ENCODE peak calls at places on chromosomes 2 and 18, in four cellular contexts. One of them, this sample, is unnamed.
A peak's percentile ranks its signal among the peaks of the same experiment; 100 is the strongest.

GRCh38 chr2:148509703-148510036 is 134.9 kb upstream of the EPC2 start:
- DNase-seq in mesendoderm: no peak
- DNase-seq in right atrium auricular region: no peak
- DNase-seq in sigmoid colon: no peak
- DNase-seq in this sample: no peak

GRCh38 chr18:58544179-58544578 is 84.7 kb downstream of the ALPK2 start:
- DNase-seq in right atrium auricular region: no peak
- DNase-seq in mesendoderm: no peak
- DNase-seq in sigmoid colon: no peak
- DNase-seq in this sample: no peak

GRCh38 chr2:37802899-37803379 is 122.1 kb upstream of the RMDN2 start:
- DNase-seq in mesendoderm: no peak
- DNase-seq in sigmoid colon: no peak
- DNase-seq in right atrium auricular region: no peak
- DNase-seq in this sample: no peak

GRCh38 chr2:203340791-203341487 is 12.7 kb downstream of the ABI2 start:
- DNase-seq in sigmoid colon: no peak
- DNase-seq in mesendoderm: peak; percentile 92
- DNase-seq in right atrium auricular region: no peak
- DNase-seq in this sample: no peak

GRCh38 chr2:43714164-43714563 is 37.9 kb upstream of the C1GALT1C1L start:
- DNase-seq in mesendoderm: no peak
- DNase-seq in right atrium auricular region: no peak
- DNase-seq in sigmoid colon: no peak
- DNase-seq in this sample: no peak

GRCh38 chr2:20182241-20182931 is 42.5 kb downstream of the SDC1 start:
- DNase-seq in right atrium auricular region: no peak
- DNase-seq in sigmoid colon: peak; percentile 45
- DNase-seq in mesendoderm: no peak
- DNase-seq in this sample: no peak

GRCh38 chr2:138105358-138105757 is 141.1 kb downstream of the HNMT start:
- DNase-seq in right atrium auricular region: no peak
- DNase-seq in mesendoderm: no peak
- DNase-seq in sigmoid colon: no peak
- DNase-seq in this sample: no peak

GRCh38 chr2:19653336-19653908 is 248.4 kb downstream of the TTC32 start:
- DNase-seq in sigmoid colon: no peak
- DNase-seq in right atrium auricular region: no peak
- DNase-seq in mesendoderm: no peak
- DNase-seq in this sample: no peak

GRCh38 chr2:128664499-128664971 is 345.9 kb upstream of the HS6ST1 start:
- DNase-seq in mesendoderm: peak; percentile 86
- DNase-seq in sigmoid colon: no peak
- DNase-seq in right atrium auricular region: no peak
- DNase-seq in this sample: no peak

GRCh38 chr2:154527962-154528361 is 170.5 kb upstream of the KCNJ3 start:
- DNase-seq in mesendoderm: no peak
- DNase-seq in sigmoid colon: no peak
- DNase-seq in right atrium auricular region: no peak
- DNase-seq in this sample: no peak

GRCh38 chr2:103003750-103004250 is 242.0 kb downstream of the TMEM182 start:
- DNase-seq in sigmoid colon: no peak
- DNase-seq in mesendoderm: peak; percentile 3
- DNase-seq in right atrium auricular region: no peak
- DNase-seq in this sample: no peak

GRCh38 chr2:38959938-38960608 is 70.4 kb downstream of the ARHGEF33 start:
- DNase-seq in right atrium auricular region: peak; percentile 69
- DNase-seq in sigmoid colon: peak; percentile 87
- DNase-seq in mesendoderm: peak; percentile 92
- DNase-seq in this sample: no peak

GRCh38 chr2:164599954-164600589 is 21.2 kb downstream of the GRB14 start:
- DNase-seq in right atrium auricular region: no peak
- DNase-seq in sigmoid colon: no peak
- DNase-seq in mesendoderm: peak; percentile 90
- DNase-seq in this sample: no peak

GRCh38 chr18:26454192-26454591 is 94.2 kb downstream of the KCTD1 start:
- DNase-seq in right atrium auricular region: no peak
- DNase-seq in sigmoid colon: no peak
- DNase-seq in mesendoderm: no peak
- DNase-seq in this sample: no peak

GRCh38 chr2:241751776-241752175 is 17.3 kb downstream of the D2HGDH start:
- DNase-seq in mesendoderm: no peak
- DNase-seq in right atrium auricular region: no peak
- DNase-seq in sigmoid colon: no peak
- DNase-seq in this sample: no peak

GRCh38 chr2:111618953-111619902 is 264.8 kb downstream of the ANAPC1 start:
- DNase-seq in right atrium auricular region: no peak
- DNase-seq in mesendoderm: peak; percentile 32
- DNase-seq in sigmoid colon: no peak
- DNase-seq in this sample: no peak

GRCh38 chr2:237868631-237869356 is 9.4 kb downstream of the RAMP1 start:
- DNase-seq in mesendoderm: no peak
- DNase-seq in sigmoid colon: peak; percentile 79
- DNase-seq in right atrium auricular region: peak; percentile 52
- DNase-seq in this sample: no peak

GRCh38 chr2:209411718-209412117 is 12.1 kb upstream of the MAP2 start:
- DNase-seq in right atrium auricular region: no peak
- DNase-seq in mesendoderm: no peak
- DNase-seq in sigmoid colon: no peak
- DNase-seq in this sample: no peak

GRCh38 chr2:207156451-207157161 is 9.1 kb downstream of the KLF7 start:
- DNase-seq in right atrium auricular region: no peak
- DNase-seq in mesendoderm: no peak
- DNase-seq in sigmoid colon: no peak
- DNase-seq in this sample: no peak

GRCh38 chr2:96792772-96793749 is 23.0 kb upstream of the CNNM3 start:
- DNase-seq in right atrium auricular region: no peak
- DNase-seq in mesendoderm: no peak
- DNase-seq in sigmoid colon: peak; percentile 48
- DNase-seq in this sample: no peak

GRCh38 chr2:10814571-10815331 is 2.2 kb upstream of the PDIA6 start:
- DNase-seq in sigmoid colon: peak; percentile 48
- DNase-seq in mesendoderm: peak; percentile 42
- DNase-seq in right atrium auricular region: no peak
- DNase-seq in this sample: no peak

GRCh38 chr18:78602430-78602829 is 377.2 kb upstream of the SALL3 start:
- DNase-seq in mesendoderm: no peak
- DNase-seq in right atrium auricular region: no peak
- DNase-seq in sigmoid colon: no peak
- DNase-seq in this sample: no peak

GRCh38 chr2:147495741-147496140 is 349.1 kb upstream of the ACVR2A start:
- DNase-seq in mesendoderm: no peak
- DNase-seq in right atrium auricular region: no peak
- DNase-seq in sigmoid colon: no peak
- DNase-seq in this sample: no peak

GRCh38 chr2:111659361-111660281 is 224.4 kb downstream of the ANAPC1 start:
- DNase-seq in right atrium auricular region: peak; percentile 88
- DNase-seq in sigmoid colon: peak; percentile 88
- DNase-seq in mesendoderm: peak; percentile 53
- DNase-seq in this sample: peak; percentile 8

GRCh38 chr2:239122711-239123110 is 274.8 kb downstream of the TWIST2 start:
- DNase-seq in mesendoderm: no peak
- DNase-seq in right atrium auricular region: no peak
- DNase-seq in sigmoid colon: no peak
- DNase-seq in this sample: no peak

GRCh38 chr2:190408538-190409271 is 550 bp downstream of the MFSD6 start:
- DNase-seq in mesendoderm: peak; percentile 15
- DNase-seq in sigmoid colon: peak; percentile 73
- DNase-seq in right atrium auricular region: no peak
- DNase-seq in this sample: no peak

GRCh38 chr2:208033701-208034502 is 8.6 kb upstream of the PLEKHM3 start:
- DNase-seq in right atrium auricular region: no peak
- DNase-seq in mesendoderm: peak; percentile 80
- DNase-seq in sigmoid colon: no peak
- DNase-seq in this sample: no peak

GRCh38 chr2:11540148-11540995 is 6.5 kb downstream of the GREB1 start:
- DNase-seq in sigmoid colon: no peak
- DNase-seq in mesendoderm: no peak
- DNase-seq in right atrium auricular region: no peak
- DNase-seq in this sample: no peak

GRCh38 chr2:217612920-217613319 is 389.9 kb downstream of the TNS1 start:
- DNase-seq in mesendoderm: no peak
- DNase-seq in sigmoid colon: no peak
- DNase-seq in right atrium auricular region: no peak
- DNase-seq in this sample: no peak

GRCh38 chr18:59516356-59517155 is 157.5 kb upstream of the LMAN1 start:
- DNase-seq in mesendoderm: peak; percentile 97
- DNase-seq in right atrium auricular region: peak; percentile 79
- DNase-seq in sigmoid colon: peak; percentile 79
- DNase-seq in this sample: no peak

GRCh38 chr2:58971511-58971910 is 730.4 kb upstream of the FANCL start:
- DNase-seq in right atrium auricular region: no peak
- DNase-seq in mesendoderm: no peak
- DNase-seq in sigmoid colon: no peak
- DNase-seq in this sample: no peak

GRCh38 chr2:58972737-58973136 is 731.6 kb upstream of the FANCL start:
- DNase-seq in sigmoid colon: no peak
- DNase-seq in right atrium auricular region: no peak
- DNase-seq in mesendoderm: no peak
- DNase-seq in this sample: no peak

GRCh38 chr2:58974881-58975280 is 733.8 kb upstream of the FANCL start:
- DNase-seq in right atrium auricular region: no peak
- DNase-seq in sigmoid colon: no peak
- DNase-seq in mesendoderm: no peak
- DNase-seq in this sample: no peak

GRCh38 chr2:58974426-58974825 is 733.3 kb upstream of the FANCL start:
- DNase-seq in sigmoid colon: no peak
- DNase-seq in mesendoderm: no peak
- DNase-seq in right atrium auricular region: no peak
- DNase-seq in this sample: no peak

DNA sequence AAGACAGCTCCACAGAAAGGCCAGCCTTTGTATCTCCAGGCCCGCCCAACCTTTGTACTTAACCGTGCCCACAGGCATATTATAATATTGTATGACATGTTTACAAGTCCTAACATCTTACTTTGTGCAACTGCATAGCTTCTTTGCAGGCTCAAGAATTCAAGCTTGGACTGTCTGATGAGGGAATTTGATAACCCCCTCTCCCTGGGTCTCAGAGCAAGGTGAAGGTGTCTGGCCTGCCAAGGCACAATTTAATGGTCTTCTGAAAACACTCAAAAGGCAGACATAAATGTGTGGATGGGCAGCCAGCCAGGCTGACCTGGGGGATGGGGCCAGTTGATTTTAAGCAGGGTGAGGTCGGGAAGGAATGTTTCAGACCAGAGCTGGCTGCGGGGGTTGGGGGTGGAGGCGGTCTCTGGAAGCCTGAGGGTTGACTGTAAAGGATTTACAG is 732.7 kb upstream of the FANCL start:
- DNase-seq in right atrium auricular region: no peak
- DNase-seq in sigmoid colon: no peak
- DNase-seq in mesendoderm: peak; percentile 72
- DNase-seq in this sample: no peak
- H3K4me1 ChIP-seq in right atrium auricular region: no peaks in the 10 kb centered on the region
- H3K4me1 ChIP-seq in sigmoid colon: peaks cover 6% of the 10 kb centered on the region
- H3K4me1 ChIP-seq in mesendoderm: peaks cover 3% of the 10 kb centered on the region
- H3K4me1 ChIP-seq in this sample: no peaks in the 10 kb centered on the region

DNA sequence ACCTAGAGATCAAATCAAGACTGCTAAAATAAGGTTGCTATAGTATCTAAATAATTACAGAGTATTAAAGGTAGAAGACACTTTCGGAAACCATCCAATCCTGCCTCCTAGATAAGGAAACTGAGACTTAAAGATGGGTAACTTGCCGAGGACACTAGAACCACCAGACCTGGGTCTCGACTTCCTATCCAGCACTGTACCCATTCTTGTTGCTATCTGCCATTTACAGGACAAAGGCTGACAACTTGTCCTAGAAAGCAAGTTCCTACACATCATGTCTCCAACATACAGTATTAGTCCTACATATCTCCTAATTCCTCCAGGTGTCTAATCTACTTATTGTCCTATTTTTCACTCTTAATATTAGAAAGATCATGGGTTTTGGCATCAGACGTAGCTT is 37.7 kb downstream of the TRAK2 start:
- DNase-seq in mesendoderm: no peak
- DNase-seq in right atrium auricular region: no peak
- DNase-seq in sigmoid colon: no peak
- DNase-seq in this sample: no peak
- H3K27ac ChIP-seq in mesendoderm: no peak overlapping the region
- H3K27ac ChIP-seq in right atrium auricular region: peak overlapping the region; percentile 76
- H3K27ac ChIP-seq in sigmoid colon: peak overlapping the region; percentile 45
- H3K27ac ChIP-seq in this sample: no peak overlapping the region

GRCh38 chr2:219527472-219527871 is 13.2 kb downstream of the ASIC4 start:
- DNase-seq in sigmoid colon: no peak
- DNase-seq in mesendoderm: no peak
- DNase-seq in right atrium auricular region: no peak
- DNase-seq in this sample: no peak

GRCh38 chr2:219526320-219527075 is 12.2 kb downstream of the ASIC4 start:
- DNase-seq in sigmoid colon: no peak
- DNase-seq in right atrium auricular region: no peak
- DNase-seq in mesendoderm: no peak
- DNase-seq in this sample: no peak

GRCh38 chr2:219524817-219525216 is 10.5 kb downstream of the ASIC4 start:
- DNase-seq in mesendoderm: no peak
- DNase-seq in sigmoid colon: no peak
- DNase-seq in right atrium auricular region: no peak
- DNase-seq in this sample: no peak

GRCh38 chr2:219527076-219527394 is 12.8 kb downstream of the ASIC4 start:
- DNase-seq in sigmoid colon: no peak
- DNase-seq in right atrium auricular region: no peak
- DNase-seq in mesendoderm: no peak
- DNase-seq in this sample: no peak

GRCh38 chr2:219525533-219526232 is 11.4 kb downstream of the ASIC4 start:
- DNase-seq in sigmoid colon: no peak
- DNase-seq in right atrium auricular region: no peak
- DNase-seq in mesendoderm: peak; percentile 95
- DNase-seq in this sample: no peak
- H3K4me1 ChIP-seq in sigmoid colon: peaks cover 38% of the 10 kb centered on the region
- H3K4me1 ChIP-seq in right atrium auricular region: no peaks in the 10 kb centered on the region
- H3K4me1 ChIP-seq in mesendoderm: peaks cover 11% of the 10 kb centered on the region
- H3K4me1 ChIP-seq in this sample: peaks cover 36% of the 10 kb centered on the region

DNA sequence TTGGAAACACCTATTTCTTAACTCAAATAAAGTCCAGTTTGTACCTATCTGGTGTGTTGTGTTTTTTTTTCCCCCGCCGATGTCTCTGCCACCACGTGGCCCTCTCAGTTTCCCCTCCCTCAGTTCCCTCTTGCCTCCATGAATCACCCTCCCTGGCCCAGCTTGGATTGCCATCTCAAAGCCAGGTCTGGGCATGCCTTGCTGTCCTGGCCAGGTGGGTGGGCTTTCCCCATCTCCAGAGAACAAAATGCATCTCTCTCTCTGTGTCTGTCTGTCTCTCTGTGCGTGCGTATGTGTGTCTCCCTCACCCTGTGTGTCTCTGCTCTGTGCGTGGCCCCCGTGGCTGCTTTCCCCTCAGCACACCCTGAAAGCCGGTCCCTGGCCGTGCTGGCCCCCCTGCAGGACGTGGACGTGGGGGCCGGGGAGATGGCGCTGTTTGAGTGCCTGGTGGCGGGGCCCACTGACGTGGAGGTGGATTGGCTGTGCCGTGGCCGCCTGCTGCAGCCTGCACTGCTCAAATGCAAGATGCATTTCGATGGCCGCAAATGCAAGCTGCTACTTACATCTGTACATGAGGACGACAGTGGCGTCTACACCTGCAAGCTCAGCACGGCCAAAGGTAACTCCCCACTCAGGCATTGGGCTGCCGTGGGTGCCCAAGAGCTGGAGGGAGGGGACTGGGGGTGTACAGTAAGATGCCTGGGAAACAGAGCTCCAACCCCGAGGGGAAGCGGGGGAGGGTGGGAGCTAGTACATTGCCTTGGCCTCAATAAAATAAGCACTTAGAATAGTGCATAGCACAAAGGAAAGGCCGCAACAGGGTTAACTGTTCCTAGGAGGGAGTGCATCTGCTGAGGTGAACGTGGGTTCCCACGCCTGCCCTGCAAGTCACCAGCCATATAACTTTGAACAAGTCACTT is 31.6 kb upstream of the GMPPA start:
- DNase-seq in mesendoderm: no peak
- DNase-seq in right atrium auricular region: no peak
- DNase-seq in sigmoid colon: no peak
- DNase-seq in this sample: no peak
- H3K27ac ChIP-seq in mesendoderm: no peak overlapping the region
- H3K27ac ChIP-seq in right atrium auricular region: peak overlapping the region; percentile 79
- H3K27ac ChIP-seq in sigmoid colon: peak overlapping the region; percentile 99
- H3K27ac ChIP-seq in this sample: peak overlapping the region; percentile 0